ENCODE peak calls at places on chromosomes 5 and 9, in seven cellular contexts. Q, E, A, K, B, D and X are unnamed samples. For H3K4me1, the result is how much of the 10 kb centered on the place peaks cover.

GRCh38 chr5:172223901-172224873 is 30.2 kb downstream of the EFCAB9 start:
- DNase-seq in K (no peak), D (no peak), E (no peak), Q (no peak), B (no peak), A (no peak), X (no peak)

GRCh38 chr5:56278267-56278826 is 45.2 kb upstream of the ANKRD55 start:
- DNase-seq in A (no peak), E (no peak), B (peak), D (no peak), Q (peak), K (no peak), X (no peak)

GRCh38 chr5:44085083-44085482 is 304.1 kb downstream of the FGF10 start:
- DNase-seq in E (no peak), A (no peak), Q (no peak), D (no peak), K (no peak), B (no peak), X (no peak)

GRCh38 chr5:160312139-160312959 is at the start of gene CCNJL:
- DNase-seq in K (peak), A (peak), Q (peak), E (peak), B (peak), D (peak), X (peak)

GRCh38 chr5:168793844-168794837 is 215.0 kb upstream of the PANK3 start:
- DNase-seq in A (no peak), K (no peak), Q (peak), E (peak), B (peak), D (no peak), X (no peak)

GRCh38 chr5:14628346-14628745 is 36.2 kb upstream of the OTULIN start:
- DNase-seq in Q (peak), D (no peak), A (peak), E (no peak), B (peak), K (no peak), X (no peak)

GRCh38 chr9:698276-698675 is 143.2 kb upstream of the DMRT1 start:
- DNase-seq in D (no peak), Q (no peak), K (no peak), A (no peak), E (no peak), B (peak), X (no peak)

GRCh38 chr5:56350595-56351170 is 117.6 kb upstream of the ANKRD55 start:
- DNase-seq in D (peak), Q (peak), K (no peak), B (peak), E (peak), A (peak), X (peak)

GRCh38 chr9:94002316-94003140 is 47.4 kb upstream of the BARX1 start:
- DNase-seq in A (no peak), K (no peak), B (peak), D (no peak), Q (peak), E (no peak), X (no peak)

GRCh38 chr5:132237670-132238069 is 10.0 kb upstream of the P4HA2 start:
- DNase-seq in Q (no peak), A (no peak), D (no peak), B (no peak), E (no peak), K (peak), X (no peak)

GRCh38 chr5:32542216-32543059 is 42.9 kb upstream of the SUB1 start:
- DNase-seq in A (no peak), K (no peak), Q (no peak), B (peak), D (no peak), E (no peak), X (no peak)

GRCh38 chr9:89497978-89498844 is at the start of gene SEMA4D:
- DNase-seq in K (peak), B (peak), A (peak), D (peak), E (peak), Q (peak), X (peak)

GRCh38 chr5:102152906-102153787 is 142.9 kb downstream of the SLCO4C1 start:
- DNase-seq in E (no peak), K (no peak), B (no peak), A (no peak), Q (peak), D (no peak), X (no peak)

GRCh38 chr5:143051244-143052058 is 281.3 kb downstream of the ARHGAP26 start:
- DNase-seq in B (peak), K (no peak), E (no peak), D (peak), A (peak), Q (peak), X (no peak)

GRCh38 chr5:154395407-154396106 is 50.2 kb upstream of the SAP30L start:
- DNase-seq in D (no peak), Q (no peak), K (no peak), E (peak), B (no peak), A (no peak), X (no peak)

GRCh38 chr9:98594551-98595160 is 114.1 kb downstream of the GABBR2 start:
- DNase-seq in D (no peak), A (no peak), Q (peak), K (peak), B (no peak), E (no peak), X (no peak)

GRCh38 chr5:169910393-169910792 is 69.9 kb downstream of the INSYN2B start:
- DNase-seq in D (no peak), A (no peak), E (no peak), Q (no peak), K (no peak), B (no peak), X (no peak)

GRCh38 chr9:30116673-30117217 is 2267.7 kb upstream of the ACO1 start:
- DNase-seq in B (no peak), A (no peak), D (no peak), Q (no peak), E (no peak), K (no peak), X (no peak)

GRCh38 chr9:93910598-93910997 is 44.6 kb downstream of the BARX1 start:
- DNase-seq in Q (no peak), B (no peak), K (no peak), A (no peak), D (no peak), E (no peak), X (no peak)

GRCh38 chr5:134003064-134003956 is 1.5 kb downstream of the VDAC1 start:
- DNase-seq in D (no peak), E (no peak), K (peak), Q (no peak), B (no peak), A (no peak), X (no peak)

GRCh38 chr9:108615152-108615551 is 240.6 kb downstream of the ACTL7B start:
- DNase-seq in B (no peak), D (no peak), A (no peak), Q (no peak), K (no peak), E (no peak), X (no peak)

GRCh38 chr5:75536147-75536546 is 24.5 kb downstream of the POLK start:
- DNase-seq in D (no peak), A (no peak), E (no peak), Q (no peak), B (no peak), K (no peak), X (no peak)

GRCh38 chr5:69485471-69485870 is 7.1 kb upstream of the OCLN start:
- DNase-seq in A (no peak), Q (no peak), B (no peak), E (no peak), D (no peak), K (no peak), X (no peak)

GRCh38 chr5:140372971-140373487 is 13.0 kb downstream of the SLC4A9 start:
- DNase-seq in A (peak), E (peak), B (peak), K (peak), D (peak), Q (peak), X (peak)

GRCh38 chr5:170408189-170408588 is 19.0 kb upstream of the KCNMB1 start:
- DNase-seq in B (no peak), E (no peak), Q (no peak), D (no peak), K (no peak), A (peak), X (no peak)

GRCh38 chr5:133993152-133993548 is 11.6 kb downstream of the VDAC1 start:
- DNase-seq in B (peak), E (no peak), K (no peak), A (no peak), D (no peak), Q (no peak), X (no peak)

GRCh38 chr5:103389846-103390245 is 131.3 kb downstream of the MACIR start:
- DNase-seq in E (no peak), K (no peak), Q (no peak), B (no peak), D (no peak), A (no peak), X (no peak)

GRCh38 chr9:7433508-7434292 is 365.9 kb downstream of the DMAC1 start:
- DNase-seq in E (no peak), Q (no peak), A (no peak), K (no peak), D (no peak), B (no peak), X (no peak)

GRCh38 chr5:80931423-80931822 is 28.7 kb upstream of the RASGRF2 start:
- DNase-seq in B (no peak), A (no peak), K (no peak), Q (no peak), D (no peak), E (no peak), X (no peak)

GRCh38 chr9:115212832-115213231 is 94.9 kb upstream of the TNC start:
- DNase-seq in D (no peak), K (no peak), Q (no peak), B (no peak), A (no peak), E (no peak), X (no peak)

GRCh38 chr9:80893190-80893589 is 796.2 kb downstream of the TLE1 start:
- DNase-seq in K (no peak), E (no peak), D (no peak), B (no peak), A (no peak), Q (no peak), X (no peak)

GRCh38 chr5:174951151-174951780 is 226.9 kb downstream of the MSX2 start:
- DNase-seq in K (no peak), A (peak), D (peak), B (peak), E (peak), Q (peak), X (no peak)

GRCh38 chr9:23820731-23821399 is 5.2 kb downstream of the ELAVL2 start:
- DNase-seq in K (no peak), B (no peak), A (no peak), E (no peak), D (no peak), Q (peak), X (no peak)

GRCh38 chr5:59099270-59099994 is 516.6 kb downstream of the RAB3C start:
- DNase-seq in K (no peak), D (no peak), E (no peak), Q (peak), B (peak), A (no peak), X (no peak)

GRCh38 chr5:136226401-136226800 is 33.4 kb upstream of the SMIM32 start:
- DNase-seq in E (no peak), B (no peak), K (no peak), D (no peak), Q (no peak), A (no peak), X (no peak)

GRCh38 chr5:136235316-136235715 is 42.4 kb upstream of the SMIM32 start:
- DNase-seq in D (no peak), E (no peak), Q (no peak), K (no peak), B (no peak), A (no peak), X (no peak)

GRCh38 chr5:136236479-136237083 is 43.6 kb upstream of the SMIM32 start:
- DNase-seq in D (no peak), K (no peak), Q (no peak), A (no peak), B (no peak), E (no peak), X (no peak)

GRCh38 chr5:136228358-136228757 is 35.4 kb upstream of the SMIM32 start:
- DNase-seq in K (no peak), E (no peak), D (no peak), B (no peak), Q (no peak), A (no peak), X (no peak)

GRCh38 chr5:136232316-136232715 is 39.4 kb upstream of the SMIM32 start:
- DNase-seq in Q (no peak), K (no peak), A (no peak), D (no peak), E (no peak), B (no peak), X (no peak)
- H3K4me3 ChIP-seq in Q (no peak), K (no peak), A (no peak), D (no peak), E (no peak), B (no peak), X (no peak)

DNA sequence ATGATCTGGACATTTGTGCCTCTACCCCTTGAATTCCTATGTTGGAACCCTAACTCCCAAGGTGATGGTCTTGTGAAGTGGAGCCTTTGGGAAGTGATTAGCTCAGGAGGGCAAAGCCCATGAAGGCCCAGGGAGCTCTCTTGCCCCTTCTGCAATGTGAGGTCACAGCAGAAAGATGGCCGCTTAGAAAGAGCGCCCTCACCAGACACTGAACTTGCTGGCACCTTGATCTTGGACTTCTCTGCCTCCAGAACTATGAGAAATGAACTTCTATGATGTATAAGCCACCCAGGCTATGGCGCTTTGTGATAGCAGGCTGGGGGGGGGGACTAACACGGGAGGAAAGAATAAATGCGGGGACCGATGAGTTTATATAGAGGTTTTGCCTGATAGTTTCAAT is 45.3 kb downstream of the AGXT2 start:
- DNase-seq in Q (no peak), E (no peak), A (no peak), D (no peak), B (no peak), K (no peak), X (no peak)
- TF ChIP-seq CTCF in Q (no peak), E (no peak), A (no peak), D (no peak), B (no peak), K (no peak), X (no peak)

DNA sequence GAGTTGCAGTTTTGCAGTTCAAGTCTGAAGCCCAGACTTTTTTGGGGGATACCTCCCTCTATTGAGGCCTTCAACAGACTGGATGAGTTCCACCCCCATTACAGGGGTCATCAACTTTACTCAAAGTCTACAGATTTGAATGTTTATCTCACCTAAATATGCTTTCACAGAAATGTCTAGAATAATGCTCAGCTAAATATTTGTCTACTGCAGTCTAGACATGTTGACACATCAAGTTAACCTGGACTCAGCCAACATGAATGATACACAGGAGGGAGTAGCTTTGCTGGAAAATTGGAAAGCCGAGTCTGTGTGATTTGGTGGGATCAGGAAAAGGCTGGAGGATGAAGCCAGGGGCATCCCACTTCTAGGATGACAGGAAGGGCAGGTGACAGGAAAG is 128.0 kb upstream of the ICE1 start:
- DNase-seq in K (no peak), B (no peak), E (no peak), A (no peak), Q (no peak), D (no peak), X (no peak)
- H3K4me1 ChIP-seq in K (under half), B (under half), E (under half), A (under half), Q (under half), D (under half), X (under half)

GRCh38 chr9:125746774-125747052 is 460 bp upstream of the PBX3 start:
- DNase-seq in A (no peak), B (no peak), K (no peak), E (no peak), Q (no peak), D (no peak), X (no peak)
- H3K4me3 ChIP-seq in A (peak), B (peak), K (peak), E (peak), Q (peak), D (peak), X (peak)

DNA sequence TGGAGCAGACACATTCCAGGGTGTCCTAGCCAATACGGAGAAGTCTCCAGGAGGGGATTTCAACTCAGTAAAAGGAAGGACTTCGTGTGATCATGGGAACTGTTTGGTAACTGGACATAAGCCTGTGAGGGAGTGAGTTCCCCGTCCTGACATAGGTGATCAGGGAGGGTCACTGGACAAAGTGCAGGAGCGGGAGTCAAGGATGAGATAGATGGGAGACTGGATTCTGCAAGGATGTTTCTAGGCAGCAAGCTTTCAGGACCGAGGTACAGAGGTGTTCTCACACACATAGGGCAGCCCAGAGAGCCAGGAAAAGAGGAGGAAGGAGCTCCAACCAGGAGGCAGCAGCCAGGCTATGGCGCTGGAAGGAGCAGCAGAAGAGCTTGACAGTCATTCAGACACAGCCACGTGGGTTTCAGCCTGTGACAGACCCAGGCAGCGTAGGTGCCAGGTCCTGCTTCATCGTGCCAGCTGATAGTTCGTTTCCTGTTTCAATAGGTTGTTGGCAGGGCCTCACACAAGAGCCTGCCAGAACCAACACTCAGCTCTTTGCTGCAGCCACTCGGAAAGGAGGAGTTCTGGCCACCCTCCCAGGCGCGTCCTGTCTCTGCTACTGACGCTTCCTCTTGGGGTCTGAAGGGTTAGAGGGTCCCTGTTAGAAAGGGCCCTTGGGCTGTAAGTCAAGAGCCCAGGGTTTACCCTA is 84.1 kb downstream of the AMBP start:
- DNase-seq in Q (no peak), E (peak), K (peak), B (peak), A (peak), D (peak), X (peak)
- TF ChIP-seq CTCF in Q (no peak), E (no peak), K (no peak), B (no peak), A (no peak), D (no peak), X (no peak)

DNA sequence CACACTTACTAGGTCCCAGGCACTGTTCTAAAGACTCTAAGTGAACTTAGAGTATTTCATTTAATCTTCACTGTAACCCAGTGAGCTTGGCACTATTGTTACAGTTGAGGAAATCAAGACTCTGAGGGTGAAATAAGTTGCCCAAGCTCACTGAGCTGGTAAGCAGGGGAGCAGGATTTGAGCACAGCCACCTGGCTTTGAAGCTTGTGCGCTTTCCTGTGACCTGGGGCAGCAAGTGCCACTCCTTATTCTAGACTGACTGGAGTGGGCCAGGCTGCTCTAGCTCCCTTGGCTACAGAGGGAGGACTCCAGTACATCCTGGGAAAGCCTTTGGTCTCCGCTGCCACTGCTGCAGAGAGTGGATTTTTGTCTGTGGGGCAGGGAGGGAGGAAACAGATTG is 50.0 kb downstream of the RGS3 start:
- DNase-seq in A (no peak), Q (no peak), K (peak), B (no peak), E (no peak), D (no peak), X (no peak)
- H3K4me1 ChIP-seq in A (half or more), Q (under half), K (half or more), B (under half), E (under half), D (under half), X (under half)

GRCh38 chr5:125486634-125487033 is 740.2 kb upstream of the ZNF608 start:
- DNase-seq in B (peak), Q (no peak), E (no peak), K (no peak), D (no peak), A (no peak), X (no peak)

GRCh38 chr5:125483609-125484008 is 737.2 kb upstream of the ZNF608 start:
- DNase-seq in B (no peak), D (no peak), Q (no peak), A (no peak), E (no peak), K (no peak), X (no peak)

GRCh38 chr5:125484272-125485002 is 738.0 kb upstream of the ZNF608 start:
- DNase-seq in A (peak), Q (peak), E (no peak), K (no peak), D (peak), B (peak), X (peak)

GRCh38 chr5:125487231-125487630 is 740.8 kb upstream of the ZNF608 start:
- DNase-seq in B (peak), A (no peak), E (no peak), D (no peak), K (no peak), Q (no peak), X (no peak)

GRCh38 chr5:125485003-125485641 is 738.7 kb upstream of the ZNF608 start:
- DNase-seq in A (peak), Q (peak), K (no peak), B (peak), D (peak), E (no peak), X (no peak)
- H3K4me3 ChIP-seq in A (no peak), Q (no peak), K (no peak), B (peak), D (no peak), E (no peak), X (peak)

GRCh38 chr9:134455951-134456739 is 129.9 kb downstream of the RXRA start:
- DNase-seq in A (peak), D (peak), K (peak), E (peak), B (peak), Q (peak), X (peak)
- TF ChIP-seq CTCF in A (no peak), D (no peak), K (peak), E (no peak), B (no peak), Q (no peak), X (no peak)